ENCODE peak calls at places on chromosomes 6 and 20, in nine cellular contexts. One of them, this sample, is unnamed.
A peak's percentile ranks its signal among the peaks of the same experiment; 100 is the strongest.

GRCh38 chr6:44706011-44706410 is 318.5 kb downstream of the CDC5L start:
- DNase-seq in AG04449: no peak
- DNase-seq in HL-60: no peak
- DNase-seq in lung: no peak
- DNase-seq in astrocyte: no peak
- DNase-seq in tibial artery: no peak
- DNase-seq in lower lobe of right lung: no peak
- DNase-seq in thoracic aorta: no peak
- DNase-seq in tibial nerve: no peak
- DNase-seq in this sample: no peak

GRCh38 chr6:147126618-147127022 is 77.6 kb upstream of the STXBP5 start:
- DNase-seq in tibial artery: no peak
- DNase-seq in lower lobe of right lung: no peak
- DNase-seq in astrocyte: no peak
- DNase-seq in AG04449: no peak
- DNase-seq in HL-60: no peak
- DNase-seq in lung: no peak
- DNase-seq in tibial nerve: no peak
- DNase-seq in thoracic aorta: no peak
- DNase-seq in this sample: no peak

GRCh38 chr6:122289721-122290501 is 109.5 kb upstream of the HSF2 start:
- DNase-seq in thoracic aorta: no peak
- DNase-seq in astrocyte: peak; percentile 1
- DNase-seq in AG04449: no peak
- DNase-seq in lung: no peak
- DNase-seq in tibial nerve: no peak
- DNase-seq in tibial artery: no peak
- DNase-seq in HL-60: no peak
- DNase-seq in lower lobe of right lung: no peak
- DNase-seq in this sample: no peak

GRCh38 chr20:61949363-61949713 is 116.3 kb downstream of the TAF4 start:
- DNase-seq in AG04449: no peak
- DNase-seq in tibial nerve: no peak
- DNase-seq in tibial artery: no peak
- DNase-seq in astrocyte: no peak
- DNase-seq in thoracic aorta: no peak
- DNase-seq in HL-60: no peak
- DNase-seq in lung: no peak
- DNase-seq in lower lobe of right lung: peak; percentile 14
- DNase-seq in this sample: no peak

GRCh38 chr6:156798091-156798735 is 21.0 kb downstream of the ARID1B start:
- DNase-seq in astrocyte: no peak
- DNase-seq in thoracic aorta: no peak
- DNase-seq in tibial nerve: no peak
- DNase-seq in AG04449: no peak
- DNase-seq in HL-60: no peak
- DNase-seq in tibial artery: no peak
- DNase-seq in lung: no peak
- DNase-seq in lower lobe of right lung: no peak
- DNase-seq in this sample: no peak

GRCh38 chr6:76803038-76803580 is 660.2 kb downstream of the HTR1B start:
- DNase-seq in tibial nerve: no peak
- DNase-seq in HL-60: no peak
- DNase-seq in AG04449: no peak
- DNase-seq in astrocyte: no peak
- DNase-seq in tibial artery: no peak
- DNase-seq in lung: no peak
- DNase-seq in lower lobe of right lung: no peak
- DNase-seq in thoracic aorta: no peak
- DNase-seq in this sample: no peak

GRCh38 chr20:19893356-19893755 is 123.8 kb upstream of the NAA20 start:
- DNase-seq in astrocyte: peak; percentile 58
- DNase-seq in tibial artery: no peak
- DNase-seq in AG04449: no peak
- DNase-seq in lung: no peak
- DNase-seq in lower lobe of right lung: no peak
- DNase-seq in thoracic aorta: no peak
- DNase-seq in tibial nerve: no peak
- DNase-seq in HL-60: no peak
- DNase-seq in this sample: no peak

GRCh38 chr6:20741490-20741889 is 207.2 kb downstream of the CDKAL1 start:
- DNase-seq in tibial artery: no peak
- DNase-seq in astrocyte: no peak
- DNase-seq in HL-60: no peak
- DNase-seq in thoracic aorta: no peak
- DNase-seq in tibial nerve: no peak
- DNase-seq in lung: no peak
- DNase-seq in AG04449: no peak
- DNase-seq in lower lobe of right lung: no peak
- DNase-seq in this sample: no peak

GRCh38 chr20:58555078-58555765 is 40.0 kb upstream of the APCDD1L start:
- DNase-seq in astrocyte: peak; percentile 90
- DNase-seq in lung: no peak
- DNase-seq in tibial artery: no peak
- DNase-seq in lower lobe of right lung: no peak
- DNase-seq in HL-60: no peak
- DNase-seq in tibial nerve: no peak
- DNase-seq in thoracic aorta: no peak
- DNase-seq in AG04449: no peak
- DNase-seq in this sample: peak; percentile 49

GRCh38 chr6:170174124-170174770 is 116.6 kb downstream of the DLL1 start:
- DNase-seq in lung: no peak
- DNase-seq in astrocyte: no peak
- DNase-seq in lower lobe of right lung: peak; percentile 43
- DNase-seq in AG04449: no peak
- DNase-seq in HL-60: no peak
- DNase-seq in thoracic aorta: no peak
- DNase-seq in tibial artery: peak; percentile 31
- DNase-seq in tibial nerve: peak; percentile 28
- DNase-seq in this sample: no peak

GRCh38 chr6:136920858-136921520 is 1.1 kb upstream of the SLC35D3 start:
- DNase-seq in HL-60: no peak
- DNase-seq in lower lobe of right lung: no peak
- DNase-seq in thoracic aorta: no peak
- DNase-seq in astrocyte: no peak
- DNase-seq in tibial artery: no peak
- DNase-seq in AG04449: no peak
- DNase-seq in lung: no peak
- DNase-seq in tibial nerve: no peak
- DNase-seq in this sample: no peak

GRCh38 chr20:36815454-36816091 is 42.0 kb upstream of the DSN1 start:
- DNase-seq in tibial nerve: no peak
- DNase-seq in tibial artery: no peak
- DNase-seq in HL-60: no peak
- DNase-seq in thoracic aorta: no peak
- DNase-seq in astrocyte: no peak
- DNase-seq in lung: no peak
- DNase-seq in lower lobe of right lung: no peak
- DNase-seq in AG04449: no peak
- DNase-seq in this sample: no peak
- TF ChIP-seq CTCF in tibial nerve: no peak
- TF ChIP-seq CTCF in tibial artery: no peak
- TF ChIP-seq CTCF in HL-60: no peak
- TF ChIP-seq CTCF in thoracic aorta: no peak
- TF ChIP-seq CTCF in astrocyte: no peak
- TF ChIP-seq CTCF in lung: no peak
- TF ChIP-seq CTCF in lower lobe of right lung: no peak
- TF ChIP-seq CTCF in AG04449: no peak
- TF ChIP-seq CTCF in this sample: no peak

DNA sequence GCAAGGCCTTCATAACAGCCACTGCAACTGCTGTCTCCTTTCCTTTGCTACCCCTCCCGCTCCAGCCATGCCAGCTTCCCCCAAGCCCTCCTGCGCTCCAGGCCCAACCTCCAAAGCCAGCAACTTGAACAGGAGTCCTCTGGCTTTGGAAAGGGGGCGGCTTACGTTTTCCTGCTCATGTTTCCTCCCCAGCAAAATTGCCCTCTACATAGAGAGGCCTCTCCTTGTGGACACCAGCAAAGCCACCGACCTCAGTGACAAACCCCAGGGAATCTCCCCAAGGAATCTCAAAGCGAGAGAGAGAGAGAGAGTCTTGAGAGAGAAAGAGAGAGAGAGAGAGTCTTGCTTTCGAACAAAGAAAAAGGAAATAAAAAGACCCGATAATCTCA is 354 bp upstream of the BTN2A1 start:
- DNase-seq in tibial nerve: no peak
- DNase-seq in AG04449: no peak
- DNase-seq in astrocyte: no peak
- DNase-seq in lung: peak; percentile 36
- DNase-seq in thoracic aorta: no peak
- DNase-seq in HL-60: no peak
- DNase-seq in tibial artery: no peak
- DNase-seq in lower lobe of right lung: no peak
- DNase-seq in this sample: no peak
- H3K4me3 ChIP-seq in tibial nerve: peak overlapping the region; percentile 86
- H3K4me3 ChIP-seq in AG04449: peak overlapping the region; percentile 1
- H3K4me3 ChIP-seq in astrocyte: peak overlapping the region; percentile 82
- H3K4me3 ChIP-seq in lung: no peak overlapping the region
- H3K4me3 ChIP-seq in thoracic aorta: peak overlapping the region; percentile 85
- H3K4me3 ChIP-seq in HL-60: no peak overlapping the region
- H3K4me3 ChIP-seq in tibial artery: peak overlapping the region; percentile 90
- H3K4me3 ChIP-seq in lower lobe of right lung: peak overlapping the region; percentile 85
- H3K4me3 ChIP-seq in this sample: peak overlapping the region; percentile 15

GRCh38 chr20:38471987-38472512 is 593 bp upstream of the RALGAPB start:
- DNase-seq in lower lobe of right lung: no peak
- DNase-seq in thoracic aorta: no peak
- DNase-seq in tibial nerve: no peak
- DNase-seq in tibial artery: no peak
- DNase-seq in lung: no peak
- DNase-seq in AG04449: no peak
- DNase-seq in astrocyte: no peak
- DNase-seq in HL-60: no peak
- DNase-seq in this sample: no peak
- TF ChIP-seq CTCF in lower lobe of right lung: no peak
- TF ChIP-seq CTCF in thoracic aorta: no peak
- TF ChIP-seq CTCF in tibial nerve: no peak
- TF ChIP-seq CTCF in tibial artery: no peak
- TF ChIP-seq CTCF in lung: no peak
- TF ChIP-seq CTCF in AG04449: no peak
- TF ChIP-seq CTCF in astrocyte: no peak
- TF ChIP-seq CTCF in HL-60: no peak
- TF ChIP-seq CTCF in this sample: no peak

DNA sequence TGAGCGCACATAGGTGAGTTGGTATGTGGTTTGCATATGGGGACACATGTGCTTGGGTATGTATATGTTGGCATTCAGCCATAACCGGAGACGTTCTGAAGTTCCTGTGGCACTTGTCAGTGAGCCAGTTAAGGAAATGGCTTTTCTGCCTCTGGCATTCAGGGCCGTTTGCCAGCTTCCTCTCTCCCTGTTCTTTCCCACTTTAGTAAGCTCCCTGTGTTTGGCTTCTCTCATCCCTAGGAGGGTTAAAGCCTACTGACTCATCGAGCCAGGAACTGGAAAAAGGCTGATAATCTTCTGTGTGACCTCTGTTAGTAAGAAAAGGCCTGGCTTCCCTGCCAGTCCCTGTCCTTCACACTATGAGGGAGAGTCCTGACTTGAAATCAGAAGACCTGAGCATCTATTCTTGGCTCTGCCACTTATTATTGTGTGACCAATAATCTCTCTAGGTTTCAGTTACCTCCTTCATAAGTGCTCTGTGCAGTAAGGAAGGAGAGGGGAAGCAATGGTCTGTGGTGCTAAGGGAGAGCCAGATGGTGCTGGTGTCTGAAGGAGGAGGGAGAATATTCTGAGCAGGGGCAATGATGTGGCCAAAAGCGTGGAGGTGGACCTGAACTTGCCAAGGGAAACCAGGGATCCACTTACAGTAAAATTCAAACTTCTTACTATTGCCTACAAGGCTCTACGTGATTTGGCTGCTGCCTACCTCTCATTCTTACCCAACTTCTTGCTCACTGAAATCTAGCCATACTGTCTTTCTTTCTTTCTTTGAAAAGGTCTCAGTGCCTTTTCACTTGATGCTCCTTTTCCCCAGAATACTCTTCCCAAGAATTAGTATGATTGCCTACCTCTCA is 31.4 kb downstream of the ACSS2 start:
- DNase-seq in AG04449: peak; percentile 60
- DNase-seq in thoracic aorta: peak; percentile 39
- DNase-seq in astrocyte: peak; percentile 84
- DNase-seq in lower lobe of right lung: no peak
- DNase-seq in HL-60: peak; percentile 50
- DNase-seq in lung: peak; percentile 73
- DNase-seq in tibial nerve: peak; percentile 47
- DNase-seq in tibial artery: peak; percentile 47
- DNase-seq in this sample: peak; percentile 75
- H3K4me3 ChIP-seq in AG04449: no peak overlapping the region
- H3K4me3 ChIP-seq in thoracic aorta: no peak overlapping the region
- H3K4me3 ChIP-seq in astrocyte: no peak overlapping the region
- H3K4me3 ChIP-seq in lower lobe of right lung: no peak overlapping the region
- H3K4me3 ChIP-seq in HL-60: no peak overlapping the region
- H3K4me3 ChIP-seq in lung: no peak overlapping the region
- H3K4me3 ChIP-seq in tibial nerve: no peak overlapping the region
- H3K4me3 ChIP-seq in tibial artery: no peak overlapping the region
- H3K4me3 ChIP-seq in this sample: no peak overlapping the region

DNA sequence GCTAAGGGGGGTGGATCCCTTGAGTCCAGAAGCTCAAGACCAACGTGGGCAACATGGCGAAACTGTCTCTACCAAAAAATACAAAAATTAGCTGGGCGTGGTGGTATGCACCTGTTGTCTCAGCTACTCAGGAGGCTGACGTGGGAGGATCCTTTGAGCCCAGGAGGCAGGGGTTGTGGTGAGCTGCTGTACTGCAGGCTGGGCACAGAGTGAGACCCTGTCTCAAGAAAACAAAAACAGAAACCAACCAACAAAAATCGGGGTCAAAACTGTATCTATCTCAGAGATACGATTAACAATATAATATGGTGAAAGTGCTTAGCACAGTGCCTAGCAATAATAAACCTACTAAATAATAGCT is 20.7 kb upstream of the BCAS1 start:
- DNase-seq in AG04449: no peak
- DNase-seq in thoracic aorta: no peak
- DNase-seq in HL-60: no peak
- DNase-seq in lower lobe of right lung: no peak
- DNase-seq in astrocyte: no peak
- DNase-seq in lung: no peak
- DNase-seq in tibial artery: no peak
- DNase-seq in tibial nerve: no peak
- DNase-seq in this sample: no peak
- TF ChIP-seq CTCF in AG04449: no peak
- TF ChIP-seq CTCF in thoracic aorta: no peak
- TF ChIP-seq CTCF in HL-60: no peak
- TF ChIP-seq CTCF in lower lobe of right lung: no peak
- TF ChIP-seq CTCF in astrocyte: no peak
- TF ChIP-seq CTCF in lung: no peak
- TF ChIP-seq CTCF in tibial artery: no peak
- TF ChIP-seq CTCF in tibial nerve: no peak
- TF ChIP-seq CTCF in this sample: no peak

DNA sequence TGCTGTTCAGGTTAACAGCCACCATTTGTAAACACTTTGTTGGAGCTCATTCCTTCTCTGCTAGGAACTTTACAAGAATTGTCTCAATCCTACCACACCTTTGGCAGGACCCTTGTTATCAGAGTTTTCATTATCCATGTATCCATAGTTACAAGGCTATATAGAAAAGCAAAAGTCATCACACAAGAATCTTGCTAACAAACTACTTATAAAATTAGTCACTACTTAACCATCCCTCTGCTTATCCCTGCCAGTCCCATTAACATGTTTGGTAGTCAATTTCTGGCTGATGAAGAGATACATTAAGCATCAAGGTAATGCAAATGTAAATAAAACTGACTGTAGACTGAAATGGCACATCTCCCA is 10.4 kb downstream of the ZSWIM3 start:
- DNase-seq in thoracic aorta: no peak
- DNase-seq in tibial nerve: no peak
- DNase-seq in lower lobe of right lung: no peak
- DNase-seq in astrocyte: peak; percentile 85
- DNase-seq in AG04449: peak; percentile 45
- DNase-seq in HL-60: no peak
- DNase-seq in tibial artery: no peak
- DNase-seq in lung: no peak
- DNase-seq in this sample: peak; percentile 53
- H3K4me3 ChIP-seq in thoracic aorta: no peak overlapping the region
- H3K4me3 ChIP-seq in tibial nerve: no peak overlapping the region
- H3K4me3 ChIP-seq in lower lobe of right lung: no peak overlapping the region
- H3K4me3 ChIP-seq in astrocyte: no peak overlapping the region
- H3K4me3 ChIP-seq in AG04449: no peak overlapping the region
- H3K4me3 ChIP-seq in HL-60: no peak overlapping the region
- H3K4me3 ChIP-seq in tibial artery: no peak overlapping the region
- H3K4me3 ChIP-seq in lung: no peak overlapping the region
- H3K4me3 ChIP-seq in this sample: no peak overlapping the region